ENCODE peak calls at places on chromosomes 11 and 22, in five cellular contexts. J is stomach, I is H1, H is K562, D is ovary. N is an unnamed sample.

GRCh38 chr22:24236656-24237055 is 8.2 kb downstream of the GGT5 start:
- DNase-seq in J (no peak), I (no peak), H (no peak), D (no peak), N (no peak)

GRCh38 chr11:36243641-36244040 is 45.6 kb downstream of the COMMD9 start:
- DNase-seq in J (no peak), I (no peak), H (no peak), D (no peak), N (no peak)

GRCh38 chr22:27919943-27920755 is 1.1 kb upstream of the PITPNB start:
- DNase-seq in J (no peak), I (no peak), H (no peak), D (no peak), N (no peak)

GRCh38 chr11:128468106-128468505 is 119.3 kb downstream of the ETS1 start:
- DNase-seq in J (no peak), I (no peak), H (no peak), D (no peak), N (no peak)

GRCh38 chr11:124108158-124108557 is 7.1 kb upstream of the VWA5A start:
- DNase-seq in J (no peak), I (no peak), H (peak), D (no peak), N (peak)

GRCh38 chr11:84465040-84465439 is 1162.1 kb downstream of the DLG2 start:
- DNase-seq in J (no peak), I (no peak), H (no peak), D (no peak), N (no peak)

GRCh38 chr11:38598413-38598812 is 2000.4 kb upstream of the RAG2 start:
- DNase-seq in J (no peak), I (no peak), H (no peak), D (no peak), N (no peak)

GRCh38 chr11:130390071-130390758 is 38.2 kb downstream of the ADAMTS8 start:
- DNase-seq in J (peak), I (no peak), H (no peak), D (no peak), N (no peak)

GRCh38 chr11:11780843-11781242 is 60.9 kb upstream of the USP47 start:
- DNase-seq in J (no peak), I (no peak), H (no peak), D (no peak), N (no peak)

GRCh38 chr11:60251485-60252207 is 8.7 kb upstream of the MS4A4E start:
- DNase-seq in J (no peak), I (no peak), H (peak), D (no peak), N (no peak)

GRCh38 chr11:94675788-94676187 is 92.4 kb upstream of the AMOTL1 start:
- DNase-seq in J (no peak), I (no peak), H (no peak), D (no peak), N (no peak)

GRCh38 chr11:23233075-23233474 is 372.8 kb upstream of the CCDC179 start:
- DNase-seq in J (no peak), I (no peak), H (no peak), D (no peak), N (no peak)

GRCh38 chr11:20355221-20356219 is 8.0 kb upstream of the HTATIP2 start:
- DNase-seq in J (peak), I (no peak), H (peak), D (no peak), N (peak)

GRCh38 chr22:17777005-17777716 is 2.9 kb upstream of the BID start:
- DNase-seq in J (peak), I (no peak), H (peak), D (no peak), N (peak)

GRCh38 chr11:119416606-119417580 is 6.1 kb downstream of the THY1 start:
- DNase-seq in J (no peak), I (no peak), H (peak), D (no peak), N (no peak)

GRCh38 chr22:41215409-41215808 is 10.3 kb downstream of the L3MBTL2 start:
- DNase-seq in J (no peak), I (no peak), H (no peak), D (no peak), N (no peak)

GRCh38 chr11:119157088-119157487 is 8.2 kb downstream of the ABCG4 start:
- DNase-seq in J (peak), I (no peak), H (no peak), D (no peak), N (no peak)

GRCh38 chr11:61028135-61028729 is 56.8 kb downstream of the CD6 start:
- DNase-seq in J (peak), I (no peak), H (no peak), D (no peak), N (peak)

GRCh38 chr11:35103366-35104194 is 35.4 kb upstream of the CD44 start:
- DNase-seq in J (no peak), I (no peak), H (no peak), D (no peak), N (no peak)

GRCh38 chr22:42324991-42325710 is 54.7 kb upstream of the TCF20 start:
- DNase-seq in J (peak), I (no peak), H (no peak), D (no peak), N (peak)

GRCh38 chr11:3840870-3841425 is at the start of gene RHOG:
- DNase-seq in J (peak), I (peak), H (peak), D (peak), N (peak)

GRCh38 chr11:104694259-104695070 is 203.8 kb downstream of the CASP12 start:
- DNase-seq in J (no peak), I (no peak), H (no peak), D (no peak), N (no peak)

GRCh38 chr22:19644314-19645223 is 69.7 kb upstream of the SEPTIN5 start:
- DNase-seq in J (no peak), I (no peak), H (peak), D (no peak), N (no peak)

GRCh38 chr22:20031732-20032406 is 11.0 kb downstream of the TANGO2 start:
- DNase-seq in J (peak), I (no peak), H (no peak), D (no peak), N (peak)

GRCh38 chr11:94835571-94835970 is 67.4 kb downstream of the AMOTL1 start:
- DNase-seq in J (no peak), I (no peak), H (no peak), D (no peak), N (no peak)

GRCh38 chr11:29328961-29329441 is 687.8 kb downstream of the KCNA4 start:
- DNase-seq in J (no peak), I (no peak), H (no peak), D (no peak), N (no peak)

GRCh38 chr22:36577019-36577418 is 48.1 kb upstream of the EIF3D start:
- DNase-seq in J (no peak), I (no peak), H (no peak), D (no peak), N (no peak)

GRCh38 chr11:10288881-10289764 is 4.9 kb downstream of the SBF2 start:
- DNase-seq in J (no peak), I (no peak), H (no peak), D (no peak), N (no peak)

GRCh38 chr22:28822930-28823481 is 22.6 kb upstream of the XBP1 start:
- DNase-seq in J (peak), I (no peak), H (no peak), D (no peak), N (peak)

GRCh38 chr11:107565219-107565937 is at the start of gene ALKBH8:
- DNase-seq in J (peak), I (peak), H (peak), D (peak), N (peak)

GRCh38 chr22:30212996-30213441 is 33.5 kb downstream of the LIF start:
- DNase-seq in J (no peak), I (no peak), H (no peak), D (no peak), N (no peak)

GRCh38 chr11:59559886-59560285 is 48.5 kb downstream of the OR4D9 start:
- DNase-seq in J (no peak), I (no peak), H (no peak), D (no peak), N (no peak)

GRCh38 chr11:94932503-94932902 is 40.9 kb downstream of the CWC15 start:
- DNase-seq in J (no peak), I (no peak), H (no peak), D (no peak), N (no peak)

GRCh38 chr11:119056397-119056999 is 507 bp downstream of the HYOU1 start:
- DNase-seq in J (peak), I (peak), H (no peak), D (peak), N (peak)

GRCh38 chr11:126434950-126435335 is 79.5 kb downstream of the ST3GAL4 start:
- DNase-seq in J (no peak), I (no peak), H (peak), D (no peak), N (no peak)

GRCh38 chr11:133181066-133181465 is 351.2 kb downstream of the OPCML start:
- DNase-seq in J (peak), I (no peak), H (no peak), D (no peak), N (no peak)

GRCh38 chr11:6438979-6439571 is 1.7 kb downstream of the HPX start:
- DNase-seq in J (peak), I (peak), H (peak), D (no peak), N (peak)

GRCh38 chr11:103055174-103055890 is 36.6 kb downstream of the DCUN1D5 start:
- DNase-seq in J (no peak), I (no peak), H (peak), D (no peak), N (no peak)

GRCh38 chr11:6646040-6646439 is 9.6 kb downstream of the DCHS1 start:
- DNase-seq in J (no peak), I (no peak), H (peak), D (no peak), N (no peak)

GRCh38 chr11:65917434-65918210 is 1.2 kb downstream of the C11orf68 start:
- DNase-seq in J (no peak), I (no peak), H (no peak), D (peak), N (no peak)
- H3K27ac ChIP-seq in J (peak), I (no peak), H (peak), D (peak), N (peak)

DNA sequence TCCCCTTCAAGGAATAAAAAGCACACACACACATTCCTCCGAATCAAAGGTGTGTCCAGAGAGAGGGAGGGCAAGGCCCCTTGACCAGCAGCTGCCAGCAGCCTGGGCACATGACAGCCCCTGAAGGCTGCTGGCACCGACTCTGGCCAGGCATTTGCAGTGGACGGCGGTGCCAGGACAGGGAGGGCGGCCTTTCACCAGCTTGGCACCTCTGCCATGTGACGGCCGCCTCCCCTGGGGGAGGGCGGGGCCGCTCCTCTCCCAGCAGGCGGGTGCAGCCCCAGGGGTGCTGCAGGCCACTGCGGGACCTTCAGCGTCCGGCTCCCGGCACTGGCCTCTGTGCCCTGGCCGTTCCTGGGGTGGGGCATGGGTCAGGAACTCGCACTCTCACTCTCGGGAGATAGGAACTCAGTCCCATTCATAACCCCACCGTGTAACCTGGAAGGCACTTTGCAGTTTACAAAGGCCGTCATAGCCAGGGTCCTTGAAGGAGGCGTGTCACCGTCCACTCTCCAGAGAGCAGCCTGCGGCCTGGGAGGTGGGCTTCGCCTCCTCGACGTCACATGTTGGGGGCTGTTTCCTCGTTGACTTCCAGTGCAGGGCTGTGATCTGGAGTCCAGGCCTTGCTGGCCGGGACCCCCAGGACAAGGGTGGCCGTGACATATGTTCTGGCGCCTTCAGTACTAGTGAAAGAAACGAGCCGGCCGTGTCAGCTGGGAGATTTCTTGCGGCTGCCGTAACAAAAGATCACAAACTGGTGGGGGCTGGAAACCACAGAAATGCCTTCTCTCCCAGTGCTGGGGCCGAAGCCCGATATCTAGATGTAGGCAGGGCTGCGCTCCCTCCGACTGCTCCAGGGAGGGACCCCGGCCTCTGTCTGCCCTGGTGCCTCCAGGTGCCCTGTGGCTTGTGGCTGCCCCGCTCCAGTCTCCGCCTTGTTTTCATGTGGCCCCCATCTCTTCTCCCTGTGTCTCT is 39.9 kb upstream of the SMIM38 start:
- DNase-seq in J (peak), I (no peak), H (peak), D (no peak), N (peak)
- TF ChIP-seq EP300 in J (no peak), I (no peak), H (no peak), D (no peak), N (no peak)

GRCh38 chr11:121743285-121743684 is 290.5 kb upstream of the SORL1-AS1 start:
- DNase-seq in J (no peak), I (no peak), H (no peak), D (no peak), N (no peak)

GRCh38 chr11:121741954-121742361 is 289.2 kb upstream of the SORL1-AS1 start:
- DNase-seq in J (no peak), I (no peak), H (no peak), D (peak), N (peak)

GRCh38 chr11:121741316-121741715 is 288.5 kb upstream of the SORL1-AS1 start:
- DNase-seq in J (no peak), I (no peak), H (no peak), D (no peak), N (peak)

DNA sequence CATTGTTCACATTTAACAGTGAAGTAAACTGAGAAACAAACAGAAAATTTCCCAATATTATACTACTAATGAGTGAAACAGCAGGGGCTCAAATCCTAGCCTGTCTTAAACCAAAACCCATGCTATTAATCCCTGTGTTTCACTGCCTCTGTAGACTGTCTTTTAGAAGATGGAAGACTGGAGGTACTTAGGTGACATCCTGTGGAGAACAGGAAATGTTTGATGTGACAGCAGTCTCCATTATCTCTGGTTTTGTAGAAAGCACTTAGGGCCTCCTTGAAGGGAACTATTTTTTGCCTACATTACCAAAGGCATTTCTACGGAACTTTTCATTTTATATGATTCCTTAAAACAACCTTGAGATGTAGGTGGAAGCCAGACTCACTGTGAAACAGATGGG is 288.1 kb upstream of the SORL1-AS1 start:
- DNase-seq in J (no peak), I (no peak), H (no peak), D (no peak), N (no peak)
- H3K27ac ChIP-seq in J (peak), I (no peak), H (no peak), D (peak), N (peak)

GRCh38 chr22:25759825-25760231 is 17.8 kb downstream of the MYO18B start:
- DNase-seq in J (no peak), I (no peak), H (no peak), D (no peak), N (no peak)
- TF ChIP-seq EP300 in J (no peak), I (no peak), H (peak), D (no peak), N (no peak)

DNA sequence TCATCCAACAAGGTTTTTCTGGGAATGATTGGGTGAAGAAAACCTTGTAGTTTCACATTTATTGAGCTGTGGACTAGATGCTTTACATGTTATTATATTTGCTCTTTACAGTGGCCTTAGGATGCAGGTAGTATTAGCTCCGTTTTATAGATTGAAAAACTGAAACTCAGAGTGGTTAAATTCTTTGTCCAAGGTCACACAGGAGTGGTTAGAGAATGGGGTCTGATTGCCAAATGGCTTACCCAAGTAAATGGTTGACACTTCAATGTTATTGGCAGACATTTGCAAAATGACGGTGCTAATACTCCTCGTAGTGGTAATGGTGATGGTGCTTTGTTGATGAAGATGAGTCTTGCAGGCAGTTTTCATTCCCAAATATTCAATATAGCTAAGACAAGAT is 2.2 kb downstream of the GTPBP1 start:
- DNase-seq in J (no peak), I (no peak), H (no peak), D (no peak), N (no peak)
- H3K27ac ChIP-seq in J (no peak), I (no peak), H (no peak), D (no peak), N (peak)

GRCh38 chr11:95977534-95978174 is 53.7 kb upstream of the MTMR2 start:
- DNase-seq in J (no peak), I (no peak), H (no peak), D (no peak), N (no peak)
- TF ChIP-seq EP300 in J (no peak), I (no peak), H (no peak), D (no peak), N (no peak)

DNA sequence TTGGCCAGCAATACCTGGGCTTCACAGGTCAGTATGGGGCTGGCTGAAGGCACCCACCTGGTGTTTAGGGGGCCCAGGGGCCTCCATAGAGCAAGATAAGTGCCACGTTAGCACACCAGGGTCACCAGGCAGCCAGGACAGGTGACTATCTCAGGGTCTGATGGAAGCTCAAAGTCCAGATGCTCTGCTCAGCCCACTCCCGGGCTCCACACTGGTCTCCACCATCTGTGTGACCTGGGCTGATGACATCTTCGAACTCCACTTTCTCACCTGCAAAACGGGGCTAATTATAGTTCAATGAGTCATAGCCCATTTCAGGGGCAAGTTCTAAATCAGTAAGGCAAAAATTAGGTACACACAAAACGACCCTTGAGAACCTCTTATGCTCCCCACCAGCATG is 39.4 kb upstream of the PRDM11 start:
- DNase-seq in J (no peak), I (no peak), H (no peak), D (no peak), N (no peak)
- H3K27ac ChIP-seq in J (no peak), I (no peak), H (no peak), D (no peak), N (no peak)

DNA sequence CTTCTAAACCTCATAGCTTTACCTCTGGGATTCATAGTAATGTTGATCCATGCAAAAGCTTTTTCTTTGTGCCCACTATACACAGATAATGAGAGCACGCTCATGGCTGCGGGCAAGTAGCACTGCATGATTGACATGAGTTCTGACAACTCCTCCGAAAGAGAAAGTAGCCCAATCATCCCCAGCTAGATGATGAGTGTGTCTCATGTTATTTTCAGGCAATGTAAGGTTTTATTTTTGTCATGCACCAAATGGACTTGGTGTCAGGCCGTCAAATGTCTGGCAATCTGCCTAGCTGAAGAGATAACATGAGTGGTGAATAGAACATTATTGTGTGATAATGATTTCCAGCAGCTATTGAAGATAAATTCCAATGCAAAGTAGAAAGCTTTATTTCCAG is 662.6 kb downstream of the NTM start:
- DNase-seq in J (no peak), I (no peak), H (no peak), D (no peak), N (no peak)
- TF ChIP-seq EP300 in J (no peak), I (no peak), H (no peak), D (no peak), N (no peak)

DNA sequence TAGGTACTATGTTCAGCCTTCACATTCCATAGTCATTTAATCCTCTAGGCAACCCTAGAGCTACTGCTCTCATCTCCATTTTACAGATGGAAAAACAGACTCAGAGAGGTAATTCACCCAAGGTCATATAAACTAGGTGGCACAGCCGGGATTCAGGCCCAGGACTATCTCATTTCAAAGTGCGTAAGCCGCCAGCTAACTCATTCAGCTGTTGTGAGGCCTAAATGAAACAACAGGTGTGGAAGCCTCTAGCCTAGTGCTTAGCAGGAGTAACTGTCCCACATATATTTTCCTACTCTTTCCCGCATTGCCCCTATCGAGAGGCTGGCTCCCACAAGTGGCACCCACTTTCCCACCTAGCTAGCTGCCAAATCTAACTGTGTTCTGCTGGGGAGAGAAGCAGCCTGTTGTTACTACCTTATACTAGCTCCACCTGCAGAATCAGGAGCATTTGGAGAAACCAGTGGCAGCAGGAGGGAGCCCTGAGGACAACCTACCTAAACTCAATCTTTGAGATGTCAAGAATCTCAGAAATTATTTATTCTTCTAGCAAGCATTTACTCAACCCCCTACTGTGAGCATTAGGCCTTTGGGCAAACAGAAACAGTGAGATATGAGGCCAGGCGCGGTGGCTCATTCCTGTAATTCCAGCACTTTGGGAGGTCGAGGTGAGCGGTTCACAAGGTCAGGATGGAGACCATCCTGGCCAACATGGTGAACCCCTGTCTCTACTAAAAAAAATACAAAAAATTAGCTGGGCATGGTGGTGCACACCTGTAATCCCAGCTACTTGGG is 20.9 kb downstream of the PRG3 start:
- DNase-seq in J (no peak), I (no peak), H (no peak), D (no peak), N (no peak)
- H3K27ac ChIP-seq in J (no peak), I (no peak), H (no peak), D (no peak), N (no peak)